ENCODE peak calls at places on chromosomes 13 and 19, in nine cellular contexts. C is Peyer's patch, F is heart left ventricle, T is body of pancreas, G is breast epithelium, W is uterus, L is prostate gland, S is tibial nerve, H is sigmoid colon. Z is an unnamed sample.

GRCh38 chr13:20964904-20965303 is 62.4 kb upstream of the XPO4 start:
- DNase-seq in C (no peak), F (no peak), T (no peak), G (no peak), W (no peak), L (no peak), S (no peak), H (no peak), Z (no peak)

GRCh38 chr13:32001769-32002168 is 29.8 kb upstream of the FRY start:
- DNase-seq in C (no peak), F (no peak), T (no peak), G (no peak), W (no peak), L (no peak), S (no peak), H (no peak), Z (no peak)

GRCh38 chr13:113729329-113730019 is 29.6 kb upstream of the TMEM255B start:
- DNase-seq in C (no peak), F (peak), T (no peak), G (no peak), W (no peak), L (no peak), S (no peak), H (no peak), Z (no peak)

GRCh38 chr19:39428309-39429112 is 7.2 kb downstream of the RPS16 start:
- DNase-seq in C (no peak), F (peak), T (peak), G (no peak), W (peak), L (no peak), S (no peak), H (peak), Z (peak)

GRCh38 chr13:32905063-32905863 is 111.0 kb upstream of the KL start:
- DNase-seq in C (no peak), F (no peak), T (no peak), G (no peak), W (no peak), L (no peak), S (no peak), H (no peak), Z (no peak)

GRCh38 chr13:44364601-44365000 is 9.0 kb upstream of the SERP2 start:
- DNase-seq in C (no peak), F (no peak), T (no peak), G (no peak), W (no peak), L (no peak), S (no peak), H (no peak), Z (peak)

GRCh38 chr13:66546534-66547379 is 683.4 kb downstream of the PCDH9 start:
- DNase-seq in C (no peak), F (no peak), T (no peak), G (no peak), W (no peak), L (no peak), S (no peak), H (no peak), Z (no peak)

GRCh38 chr19:47124937-47125668 is 5.5 kb upstream of the SAE1 start:
- DNase-seq in C (no peak), F (no peak), T (peak), G (no peak), W (no peak), L (no peak), S (no peak), H (no peak), Z (no peak)

GRCh38 chr13:41547253-41548000 is 90.1 kb downstream of the RGCC start:
- DNase-seq in C (no peak), F (peak), T (peak), G (no peak), W (peak), L (no peak), S (peak), H (peak), Z (no peak)

GRCh38 chr13:66665991-66666390 is 564.1 kb downstream of the PCDH9 start:
- DNase-seq in C (no peak), F (no peak), T (peak), G (no peak), W (no peak), L (peak), S (no peak), H (no peak), Z (peak)

GRCh38 chr13:40874138-40874776 is 84.8 kb downstream of the SLC25A15 start:
- DNase-seq in C (no peak), F (no peak), T (no peak), G (no peak), W (no peak), L (no peak), S (no peak), H (no peak), Z (no peak)

GRCh38 chr13:68550330-68550729 is 1320.2 kb upstream of the PCDH9 start:
- DNase-seq in C (no peak), F (no peak), T (no peak), G (no peak), W (no peak), L (no peak), S (no peak), H (no peak), Z (no peak)

GRCh38 chr19:19329199-19329598 is 8.6 kb downstream of the MAU2 start:
- DNase-seq in C (no peak), F (no peak), T (no peak), G (no peak), W (no peak), L (no peak), S (no peak), H (no peak), Z (no peak)

GRCh38 chr13:44755872-44756271 is 179.7 kb upstream of the TSC22D1 start:
- DNase-seq in C (no peak), F (no peak), T (no peak), G (no peak), W (no peak), L (no peak), S (no peak), H (no peak), Z (no peak)

GRCh38 chr19:19606021-19606420 is 12.5 kb downstream of the PBX4 start:
- DNase-seq in C (no peak), F (no peak), T (no peak), G (no peak), W (no peak), L (no peak), S (no peak), H (no peak), Z (no peak)

GRCh38 chr13:72368031-72368430 is 359.4 kb downstream of the MZT1 start:
- DNase-seq in C (no peak), F (no peak), T (no peak), G (no peak), W (no peak), L (no peak), S (no peak), H (no peak), Z (no peak)

GRCh38 chr13:114058051-114058867 is 74.2 kb downstream of the RASA3 start:
- DNase-seq in C (no peak), F (peak), T (no peak), G (no peak), W (no peak), L (no peak), S (no peak), H (no peak), Z (no peak)

GRCh38 chr13:82165396-82166174 is 1716.7 kb downstream of the SLITRK1 start:
- DNase-seq in C (no peak), F (no peak), T (no peak), G (no peak), W (no peak), L (no peak), S (no peak), H (peak), Z (peak)

GRCh38 chr19:7751157-7751783 is 3.9 kb upstream of the CD209 start:
- DNase-seq in C (peak), F (no peak), T (no peak), G (no peak), W (no peak), L (no peak), S (no peak), H (no peak), Z (no peak)

GRCh38 chr19:34589730-34590129 is 87.2 kb downstream of the SCGB2B2 start:
- DNase-seq in C (no peak), F (no peak), T (peak), G (no peak), W (no peak), L (no peak), S (no peak), H (no peak), Z (no peak)

GRCh38 chr13:20116213-20116612 is 44.6 kb downstream of the GJA3 start:
- DNase-seq in C (no peak), F (no peak), T (no peak), G (no peak), W (no peak), L (no peak), S (no peak), H (no peak), Z (no peak)

GRCh38 chr13:96052655-96053002 is 572 bp downstream of the UGGT2 start:
- DNase-seq in C (no peak), F (no peak), T (no peak), G (no peak), W (no peak), L (no peak), S (no peak), H (no peak), Z (peak)

GRCh38 chr19:4555657-4556561 is 3.6 kb downstream of the SEMA6B start:
- DNase-seq in C (no peak), F (no peak), T (no peak), G (no peak), W (no peak), L (no peak), S (no peak), H (no peak), Z (no peak)

DNA sequence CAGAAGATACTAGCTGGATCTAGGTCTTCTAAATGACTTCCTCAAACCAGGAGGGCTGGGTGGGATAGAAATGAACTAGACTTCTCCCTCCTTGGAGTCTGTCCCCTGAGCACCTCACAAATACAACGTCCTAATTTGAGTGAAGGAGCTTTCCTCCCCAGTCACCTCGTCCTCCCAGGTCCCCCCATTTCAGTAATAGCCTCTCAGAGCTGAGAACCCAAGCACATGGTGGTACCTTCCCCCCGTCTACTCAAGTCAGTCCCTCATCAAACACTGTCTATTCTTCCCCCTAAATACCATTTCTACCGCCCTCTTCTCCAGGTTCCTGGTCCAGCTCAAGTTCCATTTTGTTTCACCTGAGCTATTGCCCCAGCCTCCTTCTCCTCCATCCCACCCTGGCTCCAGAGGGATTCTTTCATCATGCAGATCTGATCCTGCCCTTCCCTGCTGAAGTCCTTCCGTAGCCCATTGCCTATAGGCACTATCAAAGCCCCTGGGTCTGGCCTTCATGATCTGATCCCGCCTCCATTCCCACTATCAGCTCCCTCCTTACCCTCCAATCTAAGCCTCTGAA is 5.3 kb upstream of the PRKCG start:
- DNase-seq in C (no peak), F (no peak), T (no peak), G (no peak), W (no peak), L (no peak), S (no peak), H (no peak), Z (no peak)
- TF ChIP-seq POLR2A in C (no peak), F (no peak), T (no peak), G (no peak), W (no peak), L (no peak), S (no peak), H (no peak), Z (no peak)

DNA sequence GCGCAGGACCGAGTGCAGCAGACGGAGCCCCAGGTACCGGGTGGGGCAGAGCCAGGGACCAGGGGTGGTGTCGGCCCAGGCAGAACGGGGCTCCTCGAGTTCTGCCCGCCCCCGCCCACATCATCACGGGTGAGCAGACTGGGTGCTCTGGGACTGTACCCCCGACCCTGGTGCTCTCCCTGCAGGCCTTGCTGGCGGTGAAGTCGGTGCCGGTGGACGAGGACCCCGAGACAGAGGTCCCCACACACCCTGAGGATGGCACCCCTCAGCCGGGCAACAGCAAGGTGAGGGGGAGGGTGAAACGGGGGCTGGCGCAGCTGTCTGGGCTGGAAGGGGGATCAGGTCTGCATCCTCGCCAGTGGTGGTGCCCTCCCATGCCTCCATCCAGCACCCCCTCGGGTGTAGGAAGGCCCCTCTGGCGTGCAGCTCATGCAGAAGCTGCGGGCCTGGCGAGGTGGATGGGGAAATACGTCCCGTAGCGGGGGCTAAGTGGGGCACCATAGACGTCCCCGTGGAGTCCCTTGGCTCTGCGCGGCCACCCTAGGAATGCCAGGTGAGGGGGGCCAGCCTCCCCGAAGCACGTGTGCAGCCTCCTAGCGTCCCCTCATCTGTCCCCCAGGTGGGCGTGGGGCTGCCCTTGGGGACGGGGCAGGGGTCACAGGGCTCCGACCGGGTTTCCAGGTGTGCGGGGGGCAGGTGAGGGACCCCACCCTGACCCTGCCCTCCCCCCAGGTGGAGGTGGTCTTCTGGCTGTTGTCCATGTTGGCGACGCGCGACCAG is 6.4 kb downstream of the APC2 start:
- DNase-seq in C (no peak), F (no peak), T (no peak), G (no peak), W (no peak), L (no peak), S (no peak), H (no peak), Z (no peak)
- TF ChIP-seq POLR2A in C (no peak), F (no peak), T (no peak), G (no peak), W (no peak), L (no peak), S (no peak), H (no peak), Z (no peak)

GRCh38 chr19:57152921-57153320 is 7.9 kb upstream of the ZIM3 start:
- DNase-seq in C (no peak), F (no peak), T (no peak), G (no peak), W (no peak), L (no peak), S (no peak), H (no peak), Z (no peak)
- TF ChIP-seq POLR2A in C (no peak), F (no peak), T (no peak), G (no peak), W (no peak), L (no peak), S (no peak), H (no peak), Z (no peak)

DNA sequence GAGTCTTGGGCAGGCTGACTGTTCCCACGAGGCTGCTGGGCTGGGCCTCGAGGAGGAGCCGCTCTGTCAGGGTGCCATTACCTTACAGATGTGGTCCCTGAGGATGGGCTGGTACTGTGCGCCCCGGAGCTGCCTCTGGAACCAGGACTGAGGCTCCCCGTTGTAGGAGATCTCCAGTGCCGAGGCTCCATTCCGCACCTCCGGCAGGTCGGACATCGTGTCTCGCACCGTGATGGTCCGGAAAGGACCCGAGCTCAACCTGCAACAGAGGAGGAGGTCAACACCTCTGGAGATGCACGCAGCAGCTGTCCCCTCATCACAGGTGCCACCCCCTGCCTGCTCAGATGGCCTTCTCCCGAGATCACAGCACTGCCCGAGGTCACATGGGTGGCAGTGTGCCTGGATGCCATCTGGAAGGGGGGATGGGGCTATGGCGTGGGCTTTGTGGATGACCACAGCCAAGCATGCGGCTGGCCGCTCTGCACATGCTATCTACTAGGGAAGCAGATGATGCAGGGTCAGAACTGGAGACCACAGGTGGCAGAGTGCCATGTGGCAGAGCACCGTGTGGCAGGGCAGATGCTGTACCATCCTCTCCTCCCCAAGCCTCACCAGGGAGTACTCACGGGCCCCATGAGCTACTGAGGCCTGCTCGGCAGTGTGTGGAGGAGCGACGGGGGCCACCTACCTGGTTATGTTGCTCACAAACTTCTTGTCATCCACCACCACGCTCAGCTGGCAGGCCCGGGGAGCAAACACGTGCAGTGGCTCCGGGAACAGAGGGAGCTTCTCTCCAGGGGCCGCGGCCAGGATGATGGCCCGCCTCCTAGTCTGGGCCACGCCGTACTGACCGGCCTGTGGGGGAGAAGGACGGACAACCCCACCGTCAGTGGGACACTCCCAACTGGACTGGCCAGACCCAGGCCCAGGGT is 18.3 kb upstream of the EIF3G start:
- DNase-seq in C (no peak), F (no peak), T (no peak), G (no peak), W (no peak), L (no peak), S (no peak), H (no peak), Z (no peak)
- TF ChIP-seq POLR2A in C (no peak), F (no peak), T (no peak), G (no peak), W (no peak), L (no peak), S (no peak), H (no peak), Z (no peak)

GRCh38 chr13:30864352-30865130 is 41.5 kb upstream of the MEDAG start:
- DNase-seq in C (no peak), F (no peak), T (no peak), G (no peak), W (peak), L (no peak), S (no peak), H (no peak), Z (no peak)
- TF ChIP-seq POLR2A in C (no peak), F (no peak), T (no peak), G (no peak), W (no peak), L (no peak), S (no peak), H (no peak), Z (no peak)

DNA sequence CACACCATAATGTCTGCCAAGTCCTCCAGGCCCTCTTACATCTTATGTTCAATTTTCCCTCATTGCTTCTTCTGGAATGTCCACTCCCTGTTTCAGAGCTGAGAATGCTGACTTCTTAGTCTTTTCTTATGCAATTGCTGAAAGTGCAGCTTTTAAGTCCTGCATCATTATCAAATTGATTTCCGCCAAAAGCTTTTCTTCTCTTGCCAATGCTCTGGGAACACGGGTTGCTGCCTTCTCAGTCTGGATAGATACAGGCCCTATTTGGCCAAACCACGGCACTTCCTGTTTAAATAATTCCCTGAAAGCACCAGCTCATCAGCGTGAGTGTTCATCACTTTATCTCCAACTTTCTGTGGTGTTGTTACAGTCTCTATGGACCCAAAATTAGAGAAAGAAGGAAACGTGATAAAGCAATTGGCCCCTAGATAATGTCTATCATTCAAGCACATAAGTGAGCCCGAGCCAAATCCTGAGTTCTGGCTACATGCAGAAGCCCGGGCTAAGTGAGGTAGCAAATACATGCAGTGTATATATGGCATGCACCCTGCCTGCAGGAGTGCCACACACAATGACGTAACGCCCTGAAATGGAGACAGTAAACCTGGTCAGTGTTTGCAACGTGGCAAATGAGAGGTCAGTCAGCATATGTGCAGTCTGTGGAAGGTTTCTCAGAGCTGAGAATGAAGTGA is 85.8 kb downstream of the CYSLTR2 start:
- DNase-seq in C (no peak), F (no peak), T (no peak), G (no peak), W (no peak), L (no peak), S (no peak), H (no peak), Z (no peak)
- TF ChIP-seq POLR2A in C (no peak), F (no peak), T (no peak), G (no peak), W (no peak), L (no peak), S (no peak), H (no peak), Z (no peak)

DNA sequence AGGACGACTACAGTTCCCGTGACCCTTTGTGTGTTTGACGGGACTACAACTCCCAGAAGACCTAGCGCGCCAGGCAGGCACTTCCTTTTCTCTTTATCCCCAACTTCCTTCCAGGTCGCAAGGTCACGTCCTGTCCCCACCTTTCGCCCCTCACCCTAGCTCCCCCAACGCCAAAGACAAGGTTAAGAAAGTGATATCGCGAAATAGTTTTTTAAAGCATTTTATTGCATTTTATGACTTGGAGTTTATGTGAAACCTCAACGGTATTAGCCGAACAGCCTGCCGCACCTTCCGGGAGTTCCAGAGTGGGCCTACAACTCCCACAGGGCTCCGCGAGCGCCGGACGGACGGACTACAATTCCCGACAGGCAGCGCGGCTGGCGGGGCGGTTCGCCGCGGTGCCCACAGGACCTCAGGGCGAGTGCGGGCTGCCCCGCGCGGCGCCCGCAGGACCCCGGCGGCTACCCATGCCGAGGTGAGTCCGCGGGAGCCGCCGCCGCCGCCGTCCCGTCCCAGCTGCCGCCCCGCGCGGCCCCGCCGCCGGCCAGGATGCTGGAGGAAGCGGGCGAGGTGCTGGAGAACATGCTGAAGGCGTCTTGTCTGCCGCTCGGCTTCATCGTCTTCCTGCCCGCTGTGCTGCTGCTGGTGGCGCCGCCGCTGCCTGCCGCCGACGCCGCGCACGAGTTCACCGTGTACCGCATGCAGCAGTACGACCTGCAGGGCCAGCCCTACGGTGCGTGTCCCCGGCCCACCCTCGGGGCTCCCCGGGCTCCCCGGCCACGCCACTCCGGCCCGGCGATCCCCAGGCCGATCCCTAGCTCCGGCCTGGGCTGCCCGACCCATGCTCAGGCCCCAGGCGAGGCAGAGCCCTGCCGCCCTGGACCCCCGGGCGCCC is at the start of gene NCLN:
- DNase-seq in C (peak), F (peak), T (peak), G (peak), W (peak), L (peak), S (peak), H (peak), Z (peak)
- TF ChIP-seq POLR2A in C (peak), F (no peak), T (peak), G (no peak), W (no peak), L (peak), S (no peak), H (no peak), Z (peak)

GRCh38 chr19:49148784-49149651 is 6.2 kb downstream of the HRC start:
- DNase-seq in C (peak), F (peak), T (peak), G (peak), W (peak), L (peak), S (peak), H (peak), Z (peak)
- TF ChIP-seq POLR2A in C (peak), F (peak), T (peak), G (no peak), W (peak), L (peak), S (no peak), H (no peak), Z (peak)

Z was measured in H54.